ENCODE peak calls at places on chromosome 5, in ten cellular contexts. One of them, this sample, is unnamed.
A peak's percentile ranks its signal among the peaks of the same experiment; 100 is the strongest.

GRCh38 chr5:35709688-35710087 is 92.0 kb downstream of the SPEF2 start:
- DNase-seq in HT-29: no peak
- DNase-seq in mesothelial cell of epicardium: no peak
- DNase-seq in CD4-positive, alpha-beta T cell: no peak
- DNase-seq in A549: no peak
- DNase-seq in HuH-7.5: no peak
- DNase-seq in psoas muscle: no peak
- DNase-seq in NT2/D1: no peak
- DNase-seq in glutamatergic neuron: no peak
- DNase-seq in stimulated activated CD8-positive, alpha-beta memory T cell treated with anti-CD3 and anti-CD28 coated beads, Interleukin-12 subunit alpha, Interleukin-12 subunit beta, amount 100 ng/mL, for 4 hours: no peak
- DNase-seq in this sample: no peak

GRCh38 chr5:131795879-131796792 is 681 bp downstream of the FNIP1 start:
- DNase-seq in HuH-7.5: peak; percentile 38
- DNase-seq in stimulated activated CD8-positive, alpha-beta memory T cell treated with anti-CD3 and anti-CD28 coated beads, Interleukin-12 subunit alpha, Interleukin-12 subunit beta, amount 100 ng/mL, for 4 hours: peak; percentile 13
- DNase-seq in A549: peak; percentile 32
- DNase-seq in HT-29: peak; percentile 71
- DNase-seq in NT2/D1: no peak
- DNase-seq in mesothelial cell of epicardium: peak; percentile 70
- DNase-seq in CD4-positive, alpha-beta T cell: peak; percentile 31
- DNase-seq in glutamatergic neuron: peak; percentile 68
- DNase-seq in psoas muscle: peak; percentile 84
- DNase-seq in this sample: peak; percentile 65

GRCh38 chr5:113166285-113166684 is 189.7 kb downstream of the DCP2 start:
- DNase-seq in mesothelial cell of epicardium: no peak
- DNase-seq in psoas muscle: no peak
- DNase-seq in A549: no peak
- DNase-seq in glutamatergic neuron: no peak
- DNase-seq in CD4-positive, alpha-beta T cell: no peak
- DNase-seq in HT-29: no peak
- DNase-seq in stimulated activated CD8-positive, alpha-beta memory T cell treated with anti-CD3 and anti-CD28 coated beads, Interleukin-12 subunit alpha, Interleukin-12 subunit beta, amount 100 ng/mL, for 4 hours: no peak
- DNase-seq in HuH-7.5: no peak
- DNase-seq in NT2/D1: no peak
- DNase-seq in this sample: peak; percentile 59

GRCh38 chr5:93404246-93404645 is 176.8 kb downstream of the NR2F1-AS1 start:
- DNase-seq in mesothelial cell of epicardium: no peak
- DNase-seq in HuH-7.5: no peak
- DNase-seq in NT2/D1: no peak
- DNase-seq in glutamatergic neuron: no peak
- DNase-seq in stimulated activated CD8-positive, alpha-beta memory T cell treated with anti-CD3 and anti-CD28 coated beads, Interleukin-12 subunit alpha, Interleukin-12 subunit beta, amount 100 ng/mL, for 4 hours: no peak
- DNase-seq in A549: no peak
- DNase-seq in psoas muscle: no peak
- DNase-seq in CD4-positive, alpha-beta T cell: no peak
- DNase-seq in HT-29: no peak
- DNase-seq in this sample: peak; percentile 57

GRCh38 chr5:91311697-91312501 is 71.2 kb downstream of the ARRDC3 start:
- DNase-seq in glutamatergic neuron: no peak
- DNase-seq in HuH-7.5: no peak
- DNase-seq in CD4-positive, alpha-beta T cell: peak; percentile 73
- DNase-seq in HT-29: peak; percentile 85
- DNase-seq in A549: peak; percentile 86
- DNase-seq in psoas muscle: peak; percentile 84
- DNase-seq in mesothelial cell of epicardium: no peak
- DNase-seq in NT2/D1: no peak
- DNase-seq in stimulated activated CD8-positive, alpha-beta memory T cell treated with anti-CD3 and anti-CD28 coated beads, Interleukin-12 subunit alpha, Interleukin-12 subunit beta, amount 100 ng/mL, for 4 hours: peak; percentile 51
- DNase-seq in this sample: peak; percentile 100

GRCh38 chr5:68246802-68247201 is 31.2 kb downstream of the PIK3R1 start:
- DNase-seq in stimulated activated CD8-positive, alpha-beta memory T cell treated with anti-CD3 and anti-CD28 coated beads, Interleukin-12 subunit alpha, Interleukin-12 subunit beta, amount 100 ng/mL, for 4 hours: no peak
- DNase-seq in HuH-7.5: no peak
- DNase-seq in A549: no peak
- DNase-seq in mesothelial cell of epicardium: no peak
- DNase-seq in CD4-positive, alpha-beta T cell: no peak
- DNase-seq in NT2/D1: no peak
- DNase-seq in glutamatergic neuron: no peak
- DNase-seq in HT-29: no peak
- DNase-seq in psoas muscle: no peak
- DNase-seq in this sample: no peak

GRCh38 chr5:161545701-161546462 is 643 bp downstream of the GABRB2 start:
- DNase-seq in mesothelial cell of epicardium: no peak
- DNase-seq in psoas muscle: no peak
- DNase-seq in glutamatergic neuron: no peak
- DNase-seq in CD4-positive, alpha-beta T cell: no peak
- DNase-seq in stimulated activated CD8-positive, alpha-beta memory T cell treated with anti-CD3 and anti-CD28 coated beads, Interleukin-12 subunit alpha, Interleukin-12 subunit beta, amount 100 ng/mL, for 4 hours: no peak
- DNase-seq in HuH-7.5: no peak
- DNase-seq in HT-29: no peak
- DNase-seq in A549: no peak
- DNase-seq in NT2/D1: no peak
- DNase-seq in this sample: no peak

GRCh38 chr5:172802585-172803176 is 31.4 kb upstream of the ERGIC1 start:
- DNase-seq in glutamatergic neuron: no peak
- DNase-seq in CD4-positive, alpha-beta T cell: no peak
- DNase-seq in HT-29: no peak
- DNase-seq in NT2/D1: no peak
- DNase-seq in A549: no peak
- DNase-seq in mesothelial cell of epicardium: no peak
- DNase-seq in HuH-7.5: no peak
- DNase-seq in psoas muscle: no peak
- DNase-seq in stimulated activated CD8-positive, alpha-beta memory T cell treated with anti-CD3 and anti-CD28 coated beads, Interleukin-12 subunit alpha, Interleukin-12 subunit beta, amount 100 ng/mL, for 4 hours: no peak
- DNase-seq in this sample: peak; percentile 83

GRCh38 chr5:132098621-132099020 is 25.0 kb downstream of the CSF2 start:
- DNase-seq in CD4-positive, alpha-beta T cell: no peak
- DNase-seq in psoas muscle: no peak
- DNase-seq in A549: no peak
- DNase-seq in HuH-7.5: no peak
- DNase-seq in glutamatergic neuron: no peak
- DNase-seq in NT2/D1: no peak
- DNase-seq in mesothelial cell of epicardium: no peak
- DNase-seq in stimulated activated CD8-positive, alpha-beta memory T cell treated with anti-CD3 and anti-CD28 coated beads, Interleukin-12 subunit alpha, Interleukin-12 subunit beta, amount 100 ng/mL, for 4 hours: no peak
- DNase-seq in HT-29: no peak
- DNase-seq in this sample: no peak

GRCh38 chr5:174563899-174564298 is 160.5 kb upstream of the MSX2 start:
- DNase-seq in HT-29: peak; percentile 12
- DNase-seq in psoas muscle: no peak
- DNase-seq in glutamatergic neuron: no peak
- DNase-seq in stimulated activated CD8-positive, alpha-beta memory T cell treated with anti-CD3 and anti-CD28 coated beads, Interleukin-12 subunit alpha, Interleukin-12 subunit beta, amount 100 ng/mL, for 4 hours: no peak
- DNase-seq in CD4-positive, alpha-beta T cell: no peak
- DNase-seq in mesothelial cell of epicardium: no peak
- DNase-seq in NT2/D1: no peak
- DNase-seq in HuH-7.5: no peak
- DNase-seq in A549: no peak
- DNase-seq in this sample: peak; percentile 15

GRCh38 chr5:173742432-173742816 is 126.0 kb upstream of the BOD1 start:
- DNase-seq in mesothelial cell of epicardium: no peak
- DNase-seq in A549: no peak
- DNase-seq in HT-29: no peak
- DNase-seq in stimulated activated CD8-positive, alpha-beta memory T cell treated with anti-CD3 and anti-CD28 coated beads, Interleukin-12 subunit alpha, Interleukin-12 subunit beta, amount 100 ng/mL, for 4 hours: no peak
- DNase-seq in psoas muscle: no peak
- DNase-seq in CD4-positive, alpha-beta T cell: no peak
- DNase-seq in glutamatergic neuron: no peak
- DNase-seq in NT2/D1: no peak
- DNase-seq in HuH-7.5: no peak
- DNase-seq in this sample: no peak

GRCh38 chr5:31048975-31049290 is 144.6 kb upstream of the CDH6 start:
- DNase-seq in glutamatergic neuron: no peak
- DNase-seq in HuH-7.5: no peak
- DNase-seq in CD4-positive, alpha-beta T cell: no peak
- DNase-seq in stimulated activated CD8-positive, alpha-beta memory T cell treated with anti-CD3 and anti-CD28 coated beads, Interleukin-12 subunit alpha, Interleukin-12 subunit beta, amount 100 ng/mL, for 4 hours: no peak
- DNase-seq in A549: no peak
- DNase-seq in NT2/D1: no peak
- DNase-seq in HT-29: no peak
- DNase-seq in mesothelial cell of epicardium: no peak
- DNase-seq in psoas muscle: no peak
- DNase-seq in this sample: no peak

GRCh38 chr5:143889986-143890385 is 78.0 kb downstream of the HMHB1 start:
- DNase-seq in glutamatergic neuron: no peak
- DNase-seq in A549: no peak
- DNase-seq in HuH-7.5: no peak
- DNase-seq in stimulated activated CD8-positive, alpha-beta memory T cell treated with anti-CD3 and anti-CD28 coated beads, Interleukin-12 subunit alpha, Interleukin-12 subunit beta, amount 100 ng/mL, for 4 hours: no peak
- DNase-seq in mesothelial cell of epicardium: no peak
- DNase-seq in HT-29: no peak
- DNase-seq in NT2/D1: no peak
- DNase-seq in psoas muscle: no peak
- DNase-seq in CD4-positive, alpha-beta T cell: no peak
- DNase-seq in this sample: peak; percentile 95

This sample was measured in iris pigment epithelial cell.